ENCODE peak calls at places on chromosome 18, in ten cellular contexts. S is AG08396; I is HFFc6; C is T-helper 9 cell; V is ureter; M is activated T-cell treated with anti-CD3 and anti-CD28 coated beads, Interleukin-2, amount 50 U/mL, for 48 hours; D is cardiac muscle cell; N is GM23248; H is chondrocyte; E is GM19239. R is an unnamed sample.

GRCh38 chr18:28003451-28003850 is 173.5 kb downstream of the CDH2 start:
- DNase-seq in S (no peak), I (peak), C (no peak), V (no peak), M (no peak), D (peak), N (peak), H (no peak), E (no peak), R (peak)

GRCh38 chr18:50297621-50298442 is 10.3 kb upstream of the CXXC1 start:
- DNase-seq in S (peak), I (no peak), C (peak), V (peak), M (peak), D (peak), N (peak), H (no peak), E (peak), R (peak)

GRCh38 chr18:62759704-62760402 is 44.5 kb downstream of the PHLPP1 start:
- DNase-seq in S (peak), I (peak), C (no peak), V (no peak), M (no peak), D (peak), N (peak), H (no peak), E (no peak), R (peak)

GRCh38 chr18:5964596-5964995 is 69.3 kb upstream of the TMEM200C start:
- DNase-seq in S (no peak), I (no peak), C (no peak), V (no peak), M (no peak), D (no peak), N (no peak), H (no peak), E (no peak), R (no peak)

GRCh38 chr18:26386002-26386401 is 159.8 kb downstream of the TAF4B start:
- DNase-seq in S (no peak), I (peak), C (no peak), V (no peak), M (no peak), D (peak), N (peak), H (no peak), E (no peak), R (peak)

GRCh38 chr18:39496986-39497385 is 1931.4 kb upstream of the CELF4 start:
- DNase-seq in S (no peak), I (no peak), C (no peak), V (no peak), M (no peak), D (no peak), N (no peak), H (no peak), E (no peak), R (no peak)

GRCh38 chr18:62825382-62825781 is 110.0 kb downstream of the PHLPP1 start:
- DNase-seq in S (no peak), I (no peak), C (no peak), V (no peak), M (no peak), D (no peak), N (no peak), H (no peak), E (no peak), R (no peak)

GRCh38 chr18:56815926-56816325 is 164.8 kb downstream of the WDR7 start:
- DNase-seq in S (no peak), I (no peak), C (no peak), V (no peak), M (no peak), D (no peak), N (no peak), H (no peak), E (no peak), R (no peak)

GRCh38 chr18:59837586-59837985 is 62.2 kb upstream of the PMAIP1 start:
- DNase-seq in S (peak), I (peak), C (peak), V (no peak), M (peak), D (peak), N (peak), H (no peak), E (peak), R (peak)

GRCh38 chr18:58941426-58942099 is 76.9 kb downstream of the ZNF532 start:
- DNase-seq in S (no peak), I (no peak), C (no peak), V (no peak), M (no peak), D (no peak), N (no peak), H (no peak), E (no peak), R (no peak)

GRCh38 chr18:9513971-9514512 is 38.7 kb downstream of the RALBP1 start:
- DNase-seq in S (peak), I (peak), C (no peak), V (no peak), M (no peak), D (peak), N (peak), H (no peak), E (no peak), R (peak)

GRCh38 chr18:47932603-47933002 is 2.1 kb upstream of the SMAD2 start:
- DNase-seq in S (no peak), I (no peak), C (no peak), V (no peak), M (no peak), D (no peak), N (no peak), H (no peak), E (no peak), R (no peak)

GRCh38 chr18:13610517-13610916 is 115.8 kb downstream of the FAM210A start:
- DNase-seq in S (no peak), I (no peak), C (no peak), V (peak), M (no peak), D (no peak), N (peak), H (no peak), E (no peak), R (no peak)

GRCh38 chr18:48913201-48913600 is 37.6 kb downstream of the SMAD7 start:
- DNase-seq in S (no peak), I (no peak), C (peak), V (no peak), M (peak), D (no peak), N (no peak), H (peak), E (no peak), R (no peak)

GRCh38 chr18:36075862-36076587 is 8.7 kb upstream of the RPRD1A start:
- DNase-seq in S (peak), I (peak), C (no peak), V (no peak), M (no peak), D (peak), N (peak), H (no peak), E (no peak), R (peak)

GRCh38 chr18:31720867-31721266 is 36.5 kb upstream of the B4GALT6 start:
- DNase-seq in S (no peak), I (no peak), C (no peak), V (no peak), M (no peak), D (peak), N (peak), H (no peak), E (no peak), R (no peak)

GRCh38 chr18:50075772-50076171 is 119.2 kb downstream of the MYO5B start:
- DNase-seq in S (no peak), I (no peak), C (no peak), V (no peak), M (no peak), D (no peak), N (no peak), H (no peak), E (no peak), R (no peak)

GRCh38 chr18:23162473-23162872 is 27.2 kb downstream of the CABLES1 start:
- DNase-seq in S (no peak), I (no peak), C (no peak), V (no peak), M (no peak), D (no peak), N (no peak), H (no peak), E (no peak), R (no peak)

GRCh38 chr18:79635127-79635726 is 44.4 kb upstream of the CTDP1 start:
- DNase-seq in S (no peak), I (no peak), C (no peak), V (no peak), M (peak), D (no peak), N (no peak), H (no peak), E (no peak), R (no peak)

GRCh38 chr18:58882681-58883080 is 18.0 kb downstream of the ZNF532 start:
- DNase-seq in S (no peak), I (no peak), C (no peak), V (no peak), M (no peak), D (no peak), N (no peak), H (no peak), E (no peak), R (no peak)

GRCh38 chr18:43596106-43596712 is 318.9 kb upstream of the SYT4 start:
- DNase-seq in S (peak), I (peak), C (no peak), V (no peak), M (no peak), D (peak), N (peak), H (no peak), E (no peak), R (peak)

R was measured in HCEC 1CT.